ENCODE peak calls at places on chromosomes 4 and X, in nine cellular contexts. L is neuronal stem cell, B is NB4, U is A673, G is fibroblast of lung, S is SK-N-SH, P is uterus, K is heart right ventricle, R is cardiac muscle cell. T is an unnamed sample.

GRCh38 chr4:18155062-18156041 is 133.8 kb upstream of the LCORL start:
- DNase-seq in L (no peak), B (no peak), U (no peak), G (no peak), S (no peak), P (no peak), K (no peak), R (no peak), T (no peak)

GRCh38 chr4:26356067-26356466 is 35.3 kb downstream of the RBPJ start:
- DNase-seq in L (no peak), B (peak; percentile 44), U (no peak), G (no peak), S (no peak), P (no peak), K (no peak), R (peak; percentile 61), T (no peak)

GRCh38 chrX:72712094-72712755 is 1.9 kb downstream of the PHKA1 start:
- DNase-seq in L (no peak), B (peak; percentile 53), U (no peak), G (peak; percentile 45), S (peak; percentile 34), P (no peak), K (no peak), R (no peak), T (no peak)

GRCh38 chr4:1208970-1209704 is 36.8 kb upstream of the SPON2 start:
- DNase-seq in L (no peak), B (no peak), U (no peak), G (peak; percentile 51), S (no peak), P (no peak), K (peak; percentile 24), R (no peak), T (no peak)

GRCh38 chr4:63578383-63578782 is 830.9 kb downstream of the TECRL start:
- DNase-seq in L (no peak), B (no peak), U (no peak), G (no peak), S (peak; percentile 7), P (no peak), K (no peak), R (no peak), T (no peak)

GRCh38 chrX:129706395-129707072 is 32.2 kb upstream of the XPNPEP2 start:
- DNase-seq in L (no peak), B (no peak), U (no peak), G (peak; percentile 5), S (peak; percentile 42), P (no peak), K (peak; percentile 62), R (no peak), T (no peak)

GRCh38 chrX:67543818-67544217 is at the start of gene AR:
- DNase-seq in L (peak; percentile 62), B (no peak), U (no peak), G (peak; percentile 55), S (peak; percentile 5), P (peak; percentile 83), K (peak; percentile 70), R (peak; percentile 43), T (no peak)

GRCh38 chr4:24226667-24227066 is 336.8 kb upstream of the PPARGC1A start:
- DNase-seq in L (no peak), B (no peak), U (no peak), G (peak; percentile 57), S (no peak), P (no peak), K (no peak), R (no peak), T (no peak)

GRCh38 chr4:80295331-80295730 is 28.9 kb downstream of the FGF5 start:
- DNase-seq in L (no peak), B (no peak), U (no peak), G (no peak), S (no peak), P (no peak), K (no peak), R (no peak), T (no peak)

GRCh38 chr4:39820186-39820585 is 122.2 kb downstream of the UBE2K start:
- DNase-seq in L (no peak), B (no peak), U (no peak), G (no peak), S (no peak), P (no peak), K (no peak), R (no peak), T (no peak)

DNA sequence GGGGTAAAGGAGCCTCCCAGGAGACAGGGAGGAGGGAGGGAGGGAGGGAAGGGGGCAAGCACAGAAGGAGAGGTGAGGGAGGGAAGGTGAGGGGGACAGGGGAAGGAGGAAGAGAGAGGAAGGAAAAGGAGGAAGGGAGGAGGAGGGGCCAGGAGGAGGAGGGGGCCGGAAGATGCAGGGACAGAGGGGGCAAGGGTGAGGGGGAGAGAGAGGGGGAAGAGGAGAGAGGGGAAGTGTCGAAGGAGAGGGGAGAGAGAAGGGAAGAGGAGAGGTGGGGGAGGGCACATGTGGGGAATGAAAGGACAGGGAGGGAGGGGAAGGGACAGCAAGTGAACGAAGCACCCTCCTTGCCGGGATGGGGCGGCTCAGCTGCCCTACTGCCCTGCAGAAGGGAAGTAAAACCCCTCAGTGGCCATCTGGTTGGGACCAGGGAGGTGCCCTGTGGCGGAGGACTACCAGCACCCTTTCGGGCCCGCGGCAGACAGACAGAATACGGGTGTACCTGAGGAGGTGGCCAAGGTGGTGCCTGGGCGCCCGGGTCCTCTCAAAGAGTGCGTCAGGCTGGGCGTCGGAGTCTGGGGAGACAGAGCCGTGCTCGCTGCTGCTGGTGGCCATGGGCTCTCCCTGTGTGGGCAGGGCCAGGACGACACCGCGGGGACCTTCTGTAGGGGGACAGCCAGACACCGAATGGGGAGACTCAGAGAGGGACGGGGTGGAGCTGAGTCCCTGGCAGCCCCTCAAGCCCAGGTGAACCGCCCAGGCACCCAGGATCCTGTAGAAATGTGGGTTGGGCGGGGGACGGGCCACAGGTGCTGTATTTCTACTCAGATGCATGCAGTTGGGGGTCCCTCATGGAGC is 29.5 kb downstream of the PDHA1 start:
- DNase-seq in L (no peak), B (peak; percentile 53), U (no peak), G (no peak), S (no peak), P (no peak), K (no peak), R (no peak), T (no peak)
- H3K4me3 ChIP-seq in L (peak overlapping the region; percentile 36), B (no peak overlapping the region), U (peak overlapping the region; percentile 39), G (no peak overlapping the region), S (no peak overlapping the region), P (no peak overlapping the region), K (no peak overlapping the region), R (no peak overlapping the region), T (peak overlapping the region; percentile 74)

GRCh38 chr4:118338981-118339765 is 13.6 kb downstream of the PRSS12 start:
- DNase-seq in L (no peak), B (no peak), U (no peak), G (peak; percentile 70), S (no peak), P (no peak), K (no peak), R (no peak), T (no peak)
- H3K4me3 ChIP-seq in L (no peak overlapping the region), B (no peak overlapping the region), U (no peak overlapping the region), G (no peak overlapping the region), S (peak overlapping the region; percentile 10), P (no peak overlapping the region), K (no peak overlapping the region), R (no peak overlapping the region), T (no peak overlapping the region)

GRCh38 chr4:10123227-10124101 is 6.9 kb upstream of the WDR1 start:
- DNase-seq in L (no peak), B (no peak), U (no peak), G (peak; percentile 49), S (peak; percentile 34), P (peak; percentile 49), K (no peak), R (no peak), T (peak; percentile 54)
- H3K4me3 ChIP-seq in L (no peak overlapping the region), B (no peak overlapping the region), U (no peak overlapping the region), G (no peak overlapping the region), S (no peak overlapping the region), P (no peak overlapping the region), K (no peak overlapping the region), R (no peak overlapping the region), T (no peak overlapping the region)

GRCh38 chrX:53074987-53075386 is 7.2 kb upstream of the TSPYL2 start:
- DNase-seq in L (no peak), B (peak; percentile 20), U (no peak), G (no peak), S (no peak), P (no peak), K (no peak), R (no peak), T (no peak)

GRCh38 chrX:53071604-53072417 is 10.4 kb upstream of the TSPYL2 start:
- DNase-seq in L (no peak), B (peak; percentile 75), U (peak; percentile 81), G (peak; percentile 63), S (peak; percentile 68), P (peak; percentile 85), K (peak; percentile 42), R (peak; percentile 73), T (peak; percentile 81)

GRCh38 chrX:53073115-53073581 is 9.0 kb upstream of the TSPYL2 start:
- DNase-seq in L (no peak), B (no peak), U (no peak), G (no peak), S (no peak), P (no peak), K (no peak), R (no peak), T (no peak)

GRCh38 chrX:53071064-53071463 is 11.1 kb upstream of the TSPYL2 start:
- DNase-seq in L (no peak), B (no peak), U (no peak), G (no peak), S (no peak), P (no peak), K (no peak), R (no peak), T (no peak)

GRCh38 chrX:53072418-53073114 is 9.6 kb upstream of the TSPYL2 start:
- DNase-seq in L (no peak), B (no peak), U (no peak), G (no peak), S (no peak), P (no peak), K (no peak), R (no peak), T (no peak)
- H3K4me3 ChIP-seq in L (no peak overlapping the region), B (peak overlapping the region; percentile 57), U (peak overlapping the region; percentile 54), G (no peak overlapping the region), S (peak overlapping the region; percentile 52), P (no peak overlapping the region), K (peak overlapping the region; percentile 49), R (no peak overlapping the region), T (peak overlapping the region; percentile 75)

GRCh38 chr4:151428346-151428745 is 19.4 kb downstream of the FHIP1A start:
- DNase-seq in L (no peak), B (no peak), U (no peak), G (no peak), S (no peak), P (no peak), K (no peak), R (no peak), T (no peak)
- H3K4me3 ChIP-seq in L (no peak overlapping the region), B (no peak overlapping the region), U (no peak overlapping the region), G (no peak overlapping the region), S (no peak overlapping the region), P (no peak overlapping the region), K (no peak overlapping the region), R (no peak overlapping the region), T (no peak overlapping the region)

DNA sequence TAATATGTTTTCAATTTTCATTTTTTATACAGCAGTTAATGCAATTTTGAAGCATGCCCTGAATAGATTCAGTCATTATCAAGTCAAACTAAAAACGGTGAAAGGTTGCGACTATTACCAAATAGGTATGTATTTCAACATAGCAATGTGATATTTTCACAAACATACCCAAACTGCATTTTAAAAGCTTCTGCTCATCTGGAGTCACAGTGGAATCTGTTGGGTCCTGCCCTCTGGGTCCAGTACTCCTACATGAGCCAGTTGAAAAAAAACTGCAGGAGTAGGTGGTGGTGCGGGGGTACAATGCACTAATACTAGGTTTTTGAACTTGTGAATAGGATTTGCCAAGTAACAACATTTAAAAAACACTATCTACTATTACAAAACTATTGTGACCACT is 938 bp downstream of the GPR34 start:
- DNase-seq in L (no peak), B (no peak), U (no peak), G (no peak), S (no peak), P (no peak), K (no peak), R (no peak), T (no peak)
- H3K4me3 ChIP-seq in L (no peak overlapping the region), B (no peak overlapping the region), U (no peak overlapping the region), G (no peak overlapping the region), S (no peak overlapping the region), P (no peak overlapping the region), K (peak overlapping the region; percentile 18), R (no peak overlapping the region), T (no peak overlapping the region)

T was measured in naive thymus-derived CD4-positive, alpha-beta T cell.